ENCODE peak calls at places on chromosomes 11 and 22, in eight cellular contexts. T, I, C, Q, V, H, K and W are unnamed samples.
A peak's percentile ranks its signal among the peaks of the same experiment; 100 is the strongest.

GRCh38 chr22:40418366-40419201 is 48.2 kb downstream of the SGSM3 start:
- DNase-seq in T (no peak), I (no peak), C (no peak), Q (no peak), V (no peak), H (no peak), K (no peak), W (no peak)

GRCh38 chr11:131760191-131760951 is 390.0 kb downstream of the NTM start:
- DNase-seq in T (no peak), I (peak; percentile 89), C (no peak), Q (peak; percentile 66), V (peak; percentile 35), H (no peak), K (no peak), W (peak; percentile 85)

GRCh38 chr22:42343551-42344081 is 73.2 kb upstream of the TCF20 start:
- DNase-seq in T (no peak), I (no peak), C (no peak), Q (no peak), V (no peak), H (peak; percentile 38), K (no peak), W (peak; percentile 40)

GRCh38 chr11:33690290-33691050 is 10.2 kb downstream of the C11orf91 start:
- DNase-seq in T (no peak), I (peak; percentile 94), C (no peak), Q (peak; percentile 82), V (peak; percentile 100), H (peak; percentile 83), K (peak; percentile 99), W (peak; percentile 99)

GRCh38 chr22:28019881-28020861 is 101.1 kb upstream of the PITPNB start:
- DNase-seq in T (peak; percentile 46), I (peak; percentile 75), C (peak; percentile 65), Q (peak; percentile 87), V (peak; percentile 52), H (peak; percentile 41), K (peak; percentile 23), W (peak; percentile 77)

GRCh38 chr11:49208006-49208721 is at the start of gene FOLH1:
- DNase-seq in T (no peak), I (no peak), C (peak; percentile 5), Q (peak; percentile 60), V (no peak), H (no peak), K (no peak), W (no peak)

GRCh38 chr11:75497788-75498404 is 27.8 kb downstream of the GDPD5 start:
- DNase-seq in T (no peak), I (no peak), C (no peak), Q (no peak), V (no peak), H (no peak), K (no peak), W (peak; percentile 20)

GRCh38 chr22:47160781-47161520 is 398.5 kb downstream of the TBC1D22A start:
- DNase-seq in T (no peak), I (no peak), C (no peak), Q (peak; percentile 37), V (no peak), H (no peak), K (no peak), W (no peak)

GRCh38 chr22:47055073-47055355 is 292.6 kb downstream of the TBC1D22A start:
- DNase-seq in T (no peak), I (no peak), C (no peak), Q (no peak), V (no peak), H (no peak), K (no peak), W (no peak)

GRCh38 chr22:49881856-49882255 is 28.2 kb downstream of the ZBED4 start:
- DNase-seq in T (no peak), I (no peak), C (no peak), Q (no peak), V (no peak), H (no peak), K (no peak), W (no peak)